ENCODE peak calls at places on chromosome 12, in eight cellular contexts. One of them, this sample, is unnamed.

GRCh38 chr12:115394498-115395220 is 710.7 kb upstream of the TBX3 start:
- DNase-seq in OCI-LY7: no peak
- DNase-seq in keratinocyte: no peak
- DNase-seq in BJ: no peak
- DNase-seq in ovary: no peak
- DNase-seq in CD4-positive, alpha-beta T cell: no peak
- DNase-seq in heart left ventricle: no peak
- DNase-seq in H9: no peak
- DNase-seq in this sample: no peak

GRCh38 chr12:76591461-76591860 is 31.9 kb upstream of the OSBPL8 start:
- DNase-seq in ovary: no peak
- DNase-seq in OCI-LY7: no peak
- DNase-seq in keratinocyte: no peak
- DNase-seq in H9: no peak
- DNase-seq in heart left ventricle: no peak
- DNase-seq in BJ: peak; percentile 61
- DNase-seq in CD4-positive, alpha-beta T cell: no peak
- DNase-seq in this sample: no peak

GRCh38 chr12:22971771-22972191 is 346.8 kb downstream of the ETNK1 start:
- DNase-seq in CD4-positive, alpha-beta T cell: no peak
- DNase-seq in keratinocyte: no peak
- DNase-seq in heart left ventricle: no peak
- DNase-seq in BJ: no peak
- DNase-seq in H9: no peak
- DNase-seq in OCI-LY7: no peak
- DNase-seq in ovary: no peak
- DNase-seq in this sample: no peak

GRCh38 chr12:5615760-5616159 is 183.9 kb downstream of the NTF3 start:
- DNase-seq in H9: no peak
- DNase-seq in heart left ventricle: no peak
- DNase-seq in BJ: no peak
- DNase-seq in OCI-LY7: no peak
- DNase-seq in CD4-positive, alpha-beta T cell: no peak
- DNase-seq in ovary: no peak
- DNase-seq in keratinocyte: no peak
- DNase-seq in this sample: no peak

GRCh38 chr12:52042706-52043385 is 8.4 kb upstream of the NR4A1 start:
- DNase-seq in CD4-positive, alpha-beta T cell: no peak
- DNase-seq in OCI-LY7: no peak
- DNase-seq in keratinocyte: no peak
- DNase-seq in BJ: no peak
- DNase-seq in heart left ventricle: no peak
- DNase-seq in H9: no peak
- DNase-seq in ovary: peak; percentile 72
- DNase-seq in this sample: no peak

GRCh38 chr12:120639771-120640721 is at the start of gene CABP1:
- DNase-seq in OCI-LY7: peak; percentile 83
- DNase-seq in ovary: no peak
- DNase-seq in heart left ventricle: no peak
- DNase-seq in BJ: no peak
- DNase-seq in keratinocyte: no peak
- DNase-seq in H9: peak; percentile 88
- DNase-seq in CD4-positive, alpha-beta T cell: peak; percentile 39
- DNase-seq in this sample: peak; percentile 71

GRCh38 chr12:57616383-57617101 is 5.3 kb downstream of the ARHGEF25 start:
- DNase-seq in OCI-LY7: no peak
- DNase-seq in CD4-positive, alpha-beta T cell: no peak
- DNase-seq in heart left ventricle: no peak
- DNase-seq in BJ: no peak
- DNase-seq in keratinocyte: peak; percentile 26
- DNase-seq in H9: no peak
- DNase-seq in ovary: no peak
- DNase-seq in this sample: no peak

GRCh38 chr12:93102744-93103143 is 173.6 kb upstream of the EEA1 start:
- DNase-seq in keratinocyte: no peak
- DNase-seq in ovary: no peak
- DNase-seq in heart left ventricle: no peak
- DNase-seq in H9: no peak
- DNase-seq in OCI-LY7: no peak
- DNase-seq in CD4-positive, alpha-beta T cell: no peak
- DNase-seq in BJ: no peak
- DNase-seq in this sample: no peak

GRCh38 chr12:49288412-49288853 is 6.5 kb upstream of the PRPH start:
- DNase-seq in heart left ventricle: no peak
- DNase-seq in ovary: peak; percentile 55
- DNase-seq in OCI-LY7: peak; percentile 64
- DNase-seq in keratinocyte: no peak
- DNase-seq in H9: peak; percentile 70
- DNase-seq in BJ: no peak
- DNase-seq in CD4-positive, alpha-beta T cell: peak; percentile 69
- DNase-seq in this sample: peak; percentile 81

GRCh38 chr12:101594700-101595099 is at the start of gene MYBPC1:
- DNase-seq in BJ: no peak
- DNase-seq in keratinocyte: no peak
- DNase-seq in CD4-positive, alpha-beta T cell: no peak
- DNase-seq in ovary: no peak
- DNase-seq in heart left ventricle: no peak
- DNase-seq in H9: peak; percentile 43
- DNase-seq in OCI-LY7: peak; percentile 34
- DNase-seq in this sample: no peak

GRCh38 chr12:121038861-121039654 is at the start of gene OASL:
- DNase-seq in OCI-LY7: no peak
- DNase-seq in H9: no peak
- DNase-seq in ovary: no peak
- DNase-seq in keratinocyte: no peak
- DNase-seq in BJ: no peak
- DNase-seq in heart left ventricle: no peak
- DNase-seq in CD4-positive, alpha-beta T cell: peak; percentile 63
- DNase-seq in this sample: peak; percentile 65

GRCh38 chr12:13433768-13434167 is 237.2 kb downstream of the EMP1 start:
- DNase-seq in keratinocyte: no peak
- DNase-seq in OCI-LY7: no peak
- DNase-seq in H9: no peak
- DNase-seq in CD4-positive, alpha-beta T cell: no peak
- DNase-seq in BJ: no peak
- DNase-seq in heart left ventricle: no peak
- DNase-seq in ovary: no peak
- DNase-seq in this sample: no peak

GRCh38 chr12:94099191-94099983 is 49.0 kb upstream of the PLXNC1 start:
- DNase-seq in ovary: no peak
- DNase-seq in BJ: no peak
- DNase-seq in heart left ventricle: no peak
- DNase-seq in H9: no peak
- DNase-seq in OCI-LY7: no peak
- DNase-seq in CD4-positive, alpha-beta T cell: no peak
- DNase-seq in keratinocyte: no peak
- DNase-seq in this sample: peak; percentile 11

GRCh38 chr12:123854918-123855317 is 92.8 kb downstream of the DNAH10 start:
- DNase-seq in BJ: no peak
- DNase-seq in heart left ventricle: no peak
- DNase-seq in ovary: no peak
- DNase-seq in CD4-positive, alpha-beta T cell: no peak
- DNase-seq in H9: no peak
- DNase-seq in keratinocyte: no peak
- DNase-seq in OCI-LY7: no peak
- DNase-seq in this sample: no peak

GRCh38 chr12:57726884-57727757 is 11.4 kb downstream of the AGAP2 start:
- DNase-seq in OCI-LY7: no peak
- DNase-seq in heart left ventricle: peak; percentile 79
- DNase-seq in H9: peak; percentile 57
- DNase-seq in BJ: no peak
- DNase-seq in ovary: no peak
- DNase-seq in keratinocyte: no peak
- DNase-seq in CD4-positive, alpha-beta T cell: no peak
- DNase-seq in this sample: no peak

GRCh38 chr12:108685469-108686247 is 45.7 kb downstream of the CORO1C start:
- DNase-seq in keratinocyte: no peak
- DNase-seq in BJ: no peak
- DNase-seq in H9: no peak
- DNase-seq in OCI-LY7: no peak
- DNase-seq in heart left ventricle: no peak
- DNase-seq in CD4-positive, alpha-beta T cell: no peak
- DNase-seq in ovary: no peak
- DNase-seq in this sample: no peak

GRCh38 chr12:109871678-109872314 is 8.5 kb downstream of the GLTP start:
- DNase-seq in BJ: no peak
- DNase-seq in OCI-LY7: no peak
- DNase-seq in keratinocyte: no peak
- DNase-seq in heart left ventricle: no peak
- DNase-seq in H9: no peak
- DNase-seq in ovary: no peak
- DNase-seq in CD4-positive, alpha-beta T cell: no peak
- DNase-seq in this sample: no peak

GRCh38 chr12:42407306-42407705 is 81.3 kb downstream of the PPHLN1 start:
- DNase-seq in keratinocyte: no peak
- DNase-seq in heart left ventricle: no peak
- DNase-seq in BJ: no peak
- DNase-seq in CD4-positive, alpha-beta T cell: no peak
- DNase-seq in ovary: no peak
- DNase-seq in H9: no peak
- DNase-seq in OCI-LY7: no peak
- DNase-seq in this sample: no peak

GRCh38 chr12:57170408-57170807 is 23.0 kb upstream of the LRP1-AS start:
- DNase-seq in heart left ventricle: no peak
- DNase-seq in keratinocyte: no peak
- DNase-seq in ovary: no peak
- DNase-seq in OCI-LY7: no peak
- DNase-seq in H9: no peak
- DNase-seq in BJ: no peak
- DNase-seq in CD4-positive, alpha-beta T cell: no peak
- DNase-seq in this sample: no peak

GRCh38 chr12:23753627-23754358 is 195.7 kb downstream of the SOX5 start:
- DNase-seq in OCI-LY7: no peak
- DNase-seq in ovary: no peak
- DNase-seq in keratinocyte: no peak
- DNase-seq in BJ: no peak
- DNase-seq in H9: no peak
- DNase-seq in heart left ventricle: no peak
- DNase-seq in CD4-positive, alpha-beta T cell: no peak
- DNase-seq in this sample: no peak

GRCh38 chr12:44589697-44590096 is 286.4 kb downstream of the NELL2 start:
- DNase-seq in ovary: no peak
- DNase-seq in OCI-LY7: no peak
- DNase-seq in keratinocyte: no peak
- DNase-seq in CD4-positive, alpha-beta T cell: no peak
- DNase-seq in BJ: no peak
- DNase-seq in heart left ventricle: no peak
- DNase-seq in H9: no peak
- DNase-seq in this sample: no peak

GRCh38 chr12:113299619-113300237 is 35.2 kb downstream of the SLC8B1 start:
- DNase-seq in ovary: peak; percentile 75
- DNase-seq in OCI-LY7: no peak
- DNase-seq in keratinocyte: peak; percentile 83
- DNase-seq in heart left ventricle: peak; percentile 83
- DNase-seq in CD4-positive, alpha-beta T cell: no peak
- DNase-seq in BJ: peak; percentile 45
- DNase-seq in H9: peak; percentile 90
- DNase-seq in this sample: no peak

DNA sequence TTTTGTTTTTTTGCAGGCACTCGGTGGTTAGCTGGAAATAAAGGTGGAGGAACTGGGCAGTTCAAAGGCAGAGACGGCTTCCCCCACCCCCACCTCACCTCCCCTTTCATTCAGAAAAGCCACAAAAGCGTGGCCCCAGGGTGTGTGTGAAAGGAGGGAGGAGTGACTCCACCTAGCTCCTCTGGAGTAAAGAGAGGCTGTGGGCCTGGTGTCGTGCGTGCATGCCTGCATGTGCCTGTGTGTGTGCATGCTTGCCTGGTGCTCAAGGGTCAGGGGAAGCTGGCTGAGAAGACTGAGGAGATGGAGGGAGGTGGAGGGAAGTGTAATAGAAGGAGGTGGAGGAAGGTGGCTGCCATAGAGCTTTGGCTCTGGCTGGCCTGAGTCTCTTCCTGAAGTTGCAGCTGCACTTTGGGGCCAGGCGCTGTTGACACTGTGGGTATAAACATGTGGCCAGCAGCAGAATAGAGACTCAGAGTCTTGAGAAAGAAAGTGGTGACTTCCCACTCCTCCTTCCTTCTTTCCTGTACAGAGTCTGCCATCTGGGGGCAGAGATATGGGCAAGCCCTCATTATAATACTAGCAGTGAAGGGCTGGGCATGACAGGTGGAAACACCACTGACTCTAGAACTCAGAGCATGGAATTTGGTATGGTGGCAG is 36.9 kb upstream of the SINHCAF start:
- DNase-seq in keratinocyte: no peak
- DNase-seq in BJ: no peak
- DNase-seq in H9: peak; percentile 73
- DNase-seq in heart left ventricle: peak; percentile 33
- DNase-seq in CD4-positive, alpha-beta T cell: no peak
- DNase-seq in OCI-LY7: peak; percentile 79
- DNase-seq in ovary: no peak
- DNase-seq in this sample: peak; percentile 70
- TF ChIP-seq CTCF in keratinocyte: no peak
- TF ChIP-seq CTCF in BJ: no peak
- TF ChIP-seq CTCF in H9: no peak
- TF ChIP-seq CTCF in heart left ventricle: no peak
- TF ChIP-seq CTCF in CD4-positive, alpha-beta T cell: no peak
- TF ChIP-seq CTCF in OCI-LY7: peak; percentile 54
- TF ChIP-seq CTCF in ovary: no peak
- TF ChIP-seq CTCF in this sample: no peak

GRCh38 chr12:3168223-3168770 is 91.1 kb downstream of the TSPAN9 start:
- DNase-seq in BJ: peak; percentile 14
- DNase-seq in H9: no peak
- DNase-seq in keratinocyte: no peak
- DNase-seq in CD4-positive, alpha-beta T cell: no peak
- DNase-seq in heart left ventricle: no peak
- DNase-seq in ovary: no peak
- DNase-seq in OCI-LY7: no peak
- DNase-seq in this sample: peak; percentile 40
- TF ChIP-seq CTCF in BJ: no peak
- TF ChIP-seq CTCF in H9: no peak
- TF ChIP-seq CTCF in keratinocyte: no peak
- TF ChIP-seq CTCF in CD4-positive, alpha-beta T cell: no peak
- TF ChIP-seq CTCF in heart left ventricle: no peak
- TF ChIP-seq CTCF in ovary: no peak
- TF ChIP-seq CTCF in OCI-LY7: no peak
- TF ChIP-seq CTCF in this sample: no peak

DNA sequence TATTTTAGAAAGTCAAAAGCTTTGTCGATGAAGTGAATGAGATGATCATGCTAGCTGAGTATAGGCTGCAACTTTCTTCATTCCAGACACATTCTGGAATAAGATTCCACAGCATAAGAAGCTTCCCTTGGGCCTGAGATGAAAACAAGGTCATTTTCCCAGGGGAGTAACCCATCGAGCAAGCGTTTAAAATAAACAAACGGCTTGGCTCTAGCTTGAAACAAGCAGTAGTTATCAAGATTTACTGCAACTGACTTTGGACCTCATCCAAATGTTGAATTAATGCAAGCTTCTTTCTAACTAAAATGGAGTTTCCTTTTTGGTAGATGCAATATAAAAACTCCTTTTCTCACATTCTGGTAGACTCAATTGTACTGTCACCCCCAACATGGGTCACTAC is 23.0 kb downstream of the KCNJ8 start:
- DNase-seq in keratinocyte: no peak
- DNase-seq in CD4-positive, alpha-beta T cell: no peak
- DNase-seq in OCI-LY7: no peak
- DNase-seq in BJ: peak; percentile 19
- DNase-seq in H9: no peak
- DNase-seq in ovary: no peak
- DNase-seq in heart left ventricle: no peak
- DNase-seq in this sample: no peak
- TF ChIP-seq CTCF in keratinocyte: no peak
- TF ChIP-seq CTCF in CD4-positive, alpha-beta T cell: no peak
- TF ChIP-seq CTCF in OCI-LY7: no peak
- TF ChIP-seq CTCF in BJ: no peak
- TF ChIP-seq CTCF in H9: no peak
- TF ChIP-seq CTCF in ovary: no peak
- TF ChIP-seq CTCF in heart left ventricle: no peak
- TF ChIP-seq CTCF in this sample: no peak

GRCh38 chr12:95582230-95583058 is 31.2 kb upstream of the USP44 start:
- DNase-seq in keratinocyte: no peak
- DNase-seq in heart left ventricle: no peak
- DNase-seq in OCI-LY7: peak; percentile 19
- DNase-seq in CD4-positive, alpha-beta T cell: no peak
- DNase-seq in ovary: no peak
- DNase-seq in BJ: no peak
- DNase-seq in H9: no peak
- DNase-seq in this sample: no peak
- TF ChIP-seq CTCF in keratinocyte: peak; percentile 10
- TF ChIP-seq CTCF in heart left ventricle: peak; percentile 35
- TF ChIP-seq CTCF in OCI-LY7: peak; percentile 65
- TF ChIP-seq CTCF in CD4-positive, alpha-beta T cell: no peak
- TF ChIP-seq CTCF in ovary: peak; percentile 34
- TF ChIP-seq CTCF in BJ: peak; percentile 54
- TF ChIP-seq CTCF in H9: peak; percentile 70
- TF ChIP-seq CTCF in this sample: no peak